ENCODE peak calls at places on chromosomes 16 and 17, in seven cellular contexts. K, P, W, J, G, H and O are unnamed samples.
A peak's percentile ranks its signal among the peaks of the same experiment; 100 is the strongest.

GRCh38 chr17:17313350-17313991 is 10.3 kb downstream of the NT5M start:
- DNase-seq in K (peak; percentile 46), P (peak; percentile 67), W (no peak), J (peak; percentile 68), G (no peak), H (peak; percentile 56), O (no peak)

GRCh38 chr17:80068301-80069160 is 32.1 kb downstream of the CCDC40 start:
- DNase-seq in K (no peak), P (no peak), W (peak; percentile 8), J (no peak), G (peak; percentile 51), H (no peak), O (no peak)

GRCh38 chr17:62626719-62627218 is 701 bp upstream of the MRC2 start:
- DNase-seq in K (peak; percentile 39), P (no peak), W (peak; percentile 87), J (no peak), G (peak; percentile 63), H (peak; percentile 53), O (no peak)

GRCh38 chr17:3695129-3695722 is 729 bp downstream of the P2RX5 start:
- DNase-seq in K (no peak), P (no peak), W (no peak), J (no peak), G (no peak), H (no peak), O (no peak)

GRCh38 chr17:62631086-62631935 is 3.8 kb downstream of the MRC2 start:
- DNase-seq in K (no peak), P (no peak), W (no peak), J (no peak), G (no peak), H (no peak), O (no peak)

GRCh38 chr17:35947156-35947585 is 3.7 kb upstream of the LYZL6 start:
- DNase-seq in K (peak; percentile 46), P (peak; percentile 65), W (peak; percentile 21), J (no peak), G (peak; percentile 37), H (peak; percentile 70), O (no peak)

GRCh38 chr17:56593741-56594527 is 435 bp downstream of the NOG start:
- DNase-seq in K (peak; percentile 52), P (peak; percentile 55), W (peak; percentile 78), J (peak; percentile 78), G (peak; percentile 29), H (peak; percentile 73), O (no peak)

GRCh38 chr16:11131706-11132105 is 124.3 kb downstream of the SOCS1 start:
- DNase-seq in K (no peak), P (no peak), W (no peak), J (no peak), G (no peak), H (no peak), O (no peak)

GRCh38 chr17:44636562-44636961 is 19.7 kb upstream of the MEIOC start:
- DNase-seq in K (no peak), P (no peak), W (peak; percentile 76), J (no peak), G (no peak), H (peak; percentile 5), O (no peak)

GRCh38 chr17:48711128-48711527 is 11.2 kb downstream of the PRAC1 start:
- DNase-seq in K (no peak), P (no peak), W (peak; percentile 15), J (no peak), G (no peak), H (no peak), O (no peak)

GRCh38 chr17:64661981-64662773 is at the start of gene SMURF2:
- DNase-seq in K (peak; percentile 70), P (peak; percentile 88), W (peak; percentile 63), J (peak; percentile 89), G (peak; percentile 59), H (peak; percentile 72), O (peak; percentile 66)

GRCh38 chr17:74763565-74764387 is 12.4 kb downstream of the NAT9 start:
- DNase-seq in K (peak; percentile 77), P (peak; percentile 80), W (no peak), J (no peak), G (no peak), H (no peak), O (no peak)

GRCh38 chr17:50318551-50319310 is 27.2 kb upstream of the XYLT2 start:
- DNase-seq in K (no peak), P (no peak), W (no peak), J (no peak), G (no peak), H (no peak), O (peak; percentile 72)

GRCh38 chr16:14600164-14600563 is 29.9 kb downstream of the PARN start:
- DNase-seq in K (no peak), P (no peak), W (peak; percentile 41), J (no peak), G (peak; percentile 34), H (peak; percentile 2), O (no peak)

GRCh38 chr17:8785547-8786412 is 13.4 kb downstream of the MFSD6L start:
- DNase-seq in K (peak; percentile 75), P (peak; percentile 82), W (peak; percentile 56), J (peak; percentile 79), G (peak; percentile 94), H (peak; percentile 31), O (no peak)

GRCh38 chr16:23134274-23134673 is 15.0 kb downstream of the USP31 start:
- DNase-seq in K (no peak), P (no peak), W (no peak), J (no peak), G (no peak), H (no peak), O (no peak)

GRCh38 chr16:19092653-19093410 is 20.9 kb upstream of the ITPRIPL2 start:
- DNase-seq in K (no peak), P (no peak), W (no peak), J (no peak), G (no peak), H (no peak), O (no peak)

GRCh38 chr17:18974407-18975149 is 22.6 kb downstream of the SLC5A10 start:
- DNase-seq in K (no peak), P (no peak), W (no peak), J (no peak), G (no peak), H (no peak), O (no peak)

GRCh38 chr17:48228720-48229119 is 121.2 kb downstream of the SNX11 start:
- DNase-seq in K (no peak), P (no peak), W (no peak), J (no peak), G (no peak), H (no peak), O (no peak)

GRCh38 chr17:80984749-80985148 is 6.9 kb upstream of the CHMP6 start:
- DNase-seq in K (no peak), P (peak; percentile 19), W (peak; percentile 98), J (no peak), G (no peak), H (no peak), O (no peak)

GRCh38 chr17:61447358-61447757 is 4.9 kb upstream of the TBX4 start:
- DNase-seq in K (no peak), P (no peak), W (no peak), J (no peak), G (no peak), H (no peak), O (no peak)

GRCh38 chr16:82016268-82016667 is 5.0 kb upstream of the SDR42E1 start:
- DNase-seq in K (no peak), P (no peak), W (peak; percentile 58), J (no peak), G (peak; percentile 14), H (no peak), O (no peak)

GRCh38 chr16:85998868-85999729 is 100.1 kb downstream of the IRF8 start:
- DNase-seq in K (no peak), P (no peak), W (no peak), J (no peak), G (no peak), H (no peak), O (no peak)

DNA sequence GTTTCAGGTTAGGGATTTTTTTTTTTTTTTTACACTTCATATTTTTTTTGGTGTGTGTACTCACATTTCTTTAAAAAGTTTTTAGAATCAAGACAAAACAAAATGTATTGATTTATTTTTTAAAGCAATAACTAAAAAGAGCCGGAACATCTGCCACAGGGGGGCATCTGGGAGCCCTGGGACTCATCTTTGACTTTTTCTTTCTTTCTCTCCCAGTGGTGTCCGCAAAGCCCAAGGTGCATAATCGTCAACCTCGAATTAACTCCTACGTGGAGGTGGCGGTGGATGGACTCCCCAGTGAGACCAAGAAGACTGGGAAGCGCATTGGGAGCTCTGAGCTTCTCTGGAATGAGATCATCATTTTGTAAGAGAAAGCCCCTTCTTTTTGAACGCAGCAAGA is 36.3 kb downstream of the WWP2 start:
- DNase-seq in K (no peak), P (no peak), W (peak; percentile 9), J (no peak), G (no peak), H (no peak), O (no peak)
- TF ChIP-seq CTCF in K (peak; percentile 36), P (no peak), W (peak; percentile 57), J (no peak), G (peak; percentile 14), H (no peak), O (no peak)

DNA sequence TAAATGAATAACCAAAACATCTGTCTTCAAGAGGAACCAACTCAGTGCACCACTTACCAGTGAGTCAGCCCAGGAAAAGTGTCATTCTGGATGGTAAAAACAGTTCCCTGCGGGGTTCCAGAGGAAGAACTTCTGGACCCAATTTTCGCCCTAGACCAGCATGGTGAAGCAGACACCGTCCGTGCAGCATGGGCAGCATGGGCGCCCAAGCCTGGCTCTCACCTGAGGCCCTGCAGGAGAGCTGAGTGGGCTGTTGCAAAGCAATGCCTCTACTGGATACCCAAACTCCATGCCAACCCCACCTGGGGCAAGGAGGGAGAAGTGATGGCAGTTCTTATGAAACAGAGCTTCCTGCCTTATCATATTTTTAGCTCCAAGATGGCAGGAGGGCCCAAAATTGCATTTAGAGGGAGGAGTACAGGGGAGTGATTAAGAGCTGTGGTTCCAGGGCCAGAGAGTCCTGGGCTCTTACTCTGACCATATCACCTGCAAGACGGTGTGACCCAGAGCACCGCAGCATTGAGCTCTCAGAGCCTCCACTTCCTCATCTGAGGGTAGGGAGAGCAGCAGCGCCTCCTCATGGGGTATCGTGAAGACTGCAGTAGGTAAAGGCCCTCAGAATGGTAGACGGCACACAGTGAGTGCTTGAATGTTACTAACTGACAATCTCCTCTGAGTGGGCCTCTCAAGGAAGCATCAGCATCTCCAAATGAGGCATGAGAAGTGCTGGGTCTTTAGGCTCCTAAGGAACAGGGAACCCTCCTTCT is 16.6 kb upstream of the INPP5K start:
- DNase-seq in K (no peak), P (peak; percentile 53), W (no peak), J (no peak), G (no peak), H (peak; percentile 51), O (peak; percentile 44)
- TF ChIP-seq CTCF in K (peak; percentile 31), P (no peak), W (peak; percentile 33), J (peak; percentile 29), G (peak; percentile 7), H (peak; percentile 41), O (peak; percentile 29)

GRCh38 chr17:27868565-27868964 is 24.6 kb downstream of the LYRM9 start:
- DNase-seq in K (no peak), P (no peak), W (no peak), J (no peak), G (no peak), H (no peak), O (no peak)
- TF ChIP-seq CTCF in K (no peak), P (no peak), W (no peak), J (no peak), G (no peak), H (no peak), O (no peak)

DNA sequence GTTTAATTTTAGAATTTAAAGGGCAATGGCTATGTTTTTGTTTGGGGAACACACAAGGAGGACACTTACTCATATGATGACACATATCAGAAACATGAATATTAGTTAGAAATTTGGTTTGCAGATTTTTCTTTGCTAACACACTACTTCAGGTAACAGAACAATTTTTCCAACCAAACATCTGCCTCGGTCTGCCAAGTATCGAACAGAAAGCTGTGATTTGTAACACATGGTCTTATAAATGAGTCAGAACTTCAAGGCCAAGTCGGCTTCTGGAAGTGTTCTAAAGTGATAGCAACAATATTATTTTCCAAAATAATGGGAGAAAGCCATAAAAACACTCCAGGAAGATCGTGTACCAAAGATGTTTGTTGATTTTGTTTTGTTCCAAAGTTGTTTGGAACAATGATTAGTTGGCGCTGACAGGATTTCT is 75.9 kb upstream of the PMFBP1 start:
- DNase-seq in K (no peak), P (no peak), W (peak; percentile 74), J (no peak), G (peak; percentile 15), H (no peak), O (no peak)
- TF ChIP-seq CTCF in K (no peak), P (no peak), W (no peak), J (no peak), G (no peak), H (no peak), O (no peak)